ENCODE peak calls at places on chromosomes 6 and 20, in six cellular contexts. One of them, this sample, is unnamed.

GRCh38 chr6:71034578-71034977 is 77.7 kb upstream of the B3GAT2 start:
- DNase-seq in stimulated activated CD4-positive, alpha-beta T cell treated with anti-CD3 and anti-CD28 coated beads, Interleukin-1b, Interleukin-23, amount 100 ng/mL, for 24 hours: no peak
- DNase-seq in neural progenitor cell: no peak
- DNase-seq in EH: no peak
- DNase-seq in cardiac fibroblast: no peak
- DNase-seq in breast epithelium: no peak
- DNase-seq in this sample: no peak

GRCh38 chr20:10635476-10636208 is 38.2 kb downstream of the JAG1 start:
- DNase-seq in neural progenitor cell: no peak
- DNase-seq in stimulated activated CD4-positive, alpha-beta T cell treated with anti-CD3 and anti-CD28 coated beads, Interleukin-1b, Interleukin-23, amount 100 ng/mL, for 24 hours: no peak
- DNase-seq in breast epithelium: no peak
- DNase-seq in cardiac fibroblast: no peak
- DNase-seq in EH: peak
- DNase-seq in this sample: no peak

GRCh38 chr6:107715523-107716321 is 108.4 kb downstream of the SCML4 start:
- DNase-seq in stimulated activated CD4-positive, alpha-beta T cell treated with anti-CD3 and anti-CD28 coated beads, Interleukin-1b, Interleukin-23, amount 100 ng/mL, for 24 hours: no peak
- DNase-seq in breast epithelium: no peak
- DNase-seq in cardiac fibroblast: no peak
- DNase-seq in EH: no peak
- DNase-seq in neural progenitor cell: no peak
- DNase-seq in this sample: no peak

GRCh38 chr6:39920147-39920546 is 14.1 kb downstream of the MOCS1 start:
- DNase-seq in breast epithelium: no peak
- DNase-seq in cardiac fibroblast: no peak
- DNase-seq in stimulated activated CD4-positive, alpha-beta T cell treated with anti-CD3 and anti-CD28 coated beads, Interleukin-1b, Interleukin-23, amount 100 ng/mL, for 24 hours: no peak
- DNase-seq in EH: no peak
- DNase-seq in neural progenitor cell: no peak
- DNase-seq in this sample: no peak

GRCh38 chr20:362271-363254 is 15.7 kb downstream of the NRSN2 start:
- DNase-seq in breast epithelium: peak
- DNase-seq in stimulated activated CD4-positive, alpha-beta T cell treated with anti-CD3 and anti-CD28 coated beads, Interleukin-1b, Interleukin-23, amount 100 ng/mL, for 24 hours: no peak
- DNase-seq in EH: peak
- DNase-seq in cardiac fibroblast: peak
- DNase-seq in neural progenitor cell: no peak
- DNase-seq in this sample: peak

GRCh38 chr20:48640871-48641270 is 186.9 kb downstream of the PREX1 start:
- DNase-seq in stimulated activated CD4-positive, alpha-beta T cell treated with anti-CD3 and anti-CD28 coated beads, Interleukin-1b, Interleukin-23, amount 100 ng/mL, for 24 hours: no peak
- DNase-seq in cardiac fibroblast: no peak
- DNase-seq in neural progenitor cell: no peak
- DNase-seq in breast epithelium: no peak
- DNase-seq in EH: no peak
- DNase-seq in this sample: no peak

GRCh38 chr6:13766201-13766634 is 48.1 kb downstream of the MCUR1 start:
- DNase-seq in cardiac fibroblast: peak
- DNase-seq in breast epithelium: no peak
- DNase-seq in neural progenitor cell: no peak
- DNase-seq in stimulated activated CD4-positive, alpha-beta T cell treated with anti-CD3 and anti-CD28 coated beads, Interleukin-1b, Interleukin-23, amount 100 ng/mL, for 24 hours: no peak
- DNase-seq in EH: peak
- DNase-seq in this sample: no peak

GRCh38 chr20:49171928-49172327 is 16.2 kb downstream of the STAU1 start:
- DNase-seq in EH: no peak
- DNase-seq in cardiac fibroblast: no peak
- DNase-seq in stimulated activated CD4-positive, alpha-beta T cell treated with anti-CD3 and anti-CD28 coated beads, Interleukin-1b, Interleukin-23, amount 100 ng/mL, for 24 hours: no peak
- DNase-seq in neural progenitor cell: no peak
- DNase-seq in breast epithelium: no peak
- DNase-seq in this sample: no peak

GRCh38 chr20:50399917-50400704 is 110.1 kb upstream of the PTPN1 start:
- DNase-seq in stimulated activated CD4-positive, alpha-beta T cell treated with anti-CD3 and anti-CD28 coated beads, Interleukin-1b, Interleukin-23, amount 100 ng/mL, for 24 hours: no peak
- DNase-seq in EH: no peak
- DNase-seq in breast epithelium: no peak
- DNase-seq in neural progenitor cell: peak
- DNase-seq in cardiac fibroblast: no peak
- DNase-seq in this sample: no peak

GRCh38 chr6:168616807-168617756 is 176.1 kb downstream of the SMOC2 start:
- DNase-seq in breast epithelium: no peak
- DNase-seq in EH: no peak
- DNase-seq in neural progenitor cell: peak
- DNase-seq in cardiac fibroblast: peak
- DNase-seq in stimulated activated CD4-positive, alpha-beta T cell treated with anti-CD3 and anti-CD28 coated beads, Interleukin-1b, Interleukin-23, amount 100 ng/mL, for 24 hours: no peak
- DNase-seq in this sample: no peak

GRCh38 chr6:50211582-50211981 is 161.9 kb upstream of the DEFB112 start:
- DNase-seq in EH: no peak
- DNase-seq in neural progenitor cell: no peak
- DNase-seq in breast epithelium: no peak
- DNase-seq in stimulated activated CD4-positive, alpha-beta T cell treated with anti-CD3 and anti-CD28 coated beads, Interleukin-1b, Interleukin-23, amount 100 ng/mL, for 24 hours: no peak
- DNase-seq in cardiac fibroblast: no peak
- DNase-seq in this sample: no peak

GRCh38 chr6:48183174-48183573 is 72.2 kb upstream of the PTCHD4 start:
- DNase-seq in cardiac fibroblast: no peak
- DNase-seq in EH: no peak
- DNase-seq in stimulated activated CD4-positive, alpha-beta T cell treated with anti-CD3 and anti-CD28 coated beads, Interleukin-1b, Interleukin-23, amount 100 ng/mL, for 24 hours: no peak
- DNase-seq in breast epithelium: no peak
- DNase-seq in neural progenitor cell: no peak
- DNase-seq in this sample: no peak

GRCh38 chr6:45265246-45265645 is 62.9 kb upstream of the RUNX2 start:
- DNase-seq in breast epithelium: no peak
- DNase-seq in stimulated activated CD4-positive, alpha-beta T cell treated with anti-CD3 and anti-CD28 coated beads, Interleukin-1b, Interleukin-23, amount 100 ng/mL, for 24 hours: no peak
- DNase-seq in neural progenitor cell: no peak
- DNase-seq in EH: no peak
- DNase-seq in cardiac fibroblast: peak
- DNase-seq in this sample: no peak

GRCh38 chr20:35734777-35735649 is 7.0 kb downstream of the RBM39 start:
- DNase-seq in cardiac fibroblast: no peak
- DNase-seq in EH: no peak
- DNase-seq in breast epithelium: no peak
- DNase-seq in neural progenitor cell: no peak
- DNase-seq in stimulated activated CD4-positive, alpha-beta T cell treated with anti-CD3 and anti-CD28 coated beads, Interleukin-1b, Interleukin-23, amount 100 ng/mL, for 24 hours: no peak
- DNase-seq in this sample: no peak